ENCODE peak calls at places on chromosome 22, in seven cellular contexts. V, N, A, O, D, K and I are unnamed samples.

GRCh38 chr22:20528405-20528978 is 21.1 kb downstream of the MED15 start:
- DNase-seq in V (no peak), N (no peak), A (no peak), O (no peak), D (no peak), K (no peak), I (no peak)

GRCh38 chr22:36365020-36365411 is 22.8 kb downstream of the MYH9 start:
- DNase-seq in V (peak; percentile 77), N (no peak), A (no peak), O (no peak), D (no peak), K (no peak), I (peak; percentile 95)

GRCh38 chr22:30754971-30755759 is 60.5 kb downstream of the OSBP2 start:
- DNase-seq in V (peak; percentile 85), N (peak; percentile 48), A (no peak), O (no peak), D (peak; percentile 72), K (peak; percentile 61), I (peak; percentile 92)

GRCh38 chr22:31637938-31638618 is 23.9 kb downstream of the PISD start:
- DNase-seq in V (peak; percentile 73), N (peak; percentile 46), A (no peak), O (no peak), D (peak; percentile 47), K (no peak), I (no peak)

GRCh38 chr22:35465109-35465701 is 65.3 kb downstream of the MCM5 start:
- DNase-seq in V (no peak), N (peak; percentile 80), A (no peak), O (no peak), D (peak; percentile 12), K (no peak), I (no peak)

GRCh38 chr22:29665486-29665885 is 54.3 kb upstream of the CABP7 start:
- DNase-seq in V (no peak), N (no peak), A (no peak), O (no peak), D (no peak), K (no peak), I (no peak)

GRCh38 chr22:20486229-20486628 is 9.4 kb downstream of the KLHL22 start:
- DNase-seq in V (no peak), N (no peak), A (no peak), O (no peak), D (no peak), K (no peak), I (no peak)

GRCh38 chr22:23849009-23850006 is 8.4 kb upstream of the SLC2A11 start:
- DNase-seq in V (peak; percentile 89), N (peak; percentile 91), A (peak; percentile 87), O (peak; percentile 85), D (peak; percentile 52), K (peak; percentile 27), I (peak; percentile 63)

GRCh38 chr22:31730344-31730711 is 19.6 kb downstream of the PRR14L start:
- DNase-seq in V (no peak), N (no peak), A (no peak), O (no peak), D (no peak), K (no peak), I (no peak)

GRCh38 chr22:27108425-27109114 is 451.2 kb downstream of the MIAT start:
- DNase-seq in V (no peak), N (peak; percentile 62), A (peak; percentile 71), O (peak; percentile 60), D (peak; percentile 40), K (no peak), I (peak; percentile 45)

GRCh38 chr22:37462983-37463382 is 23.2 kb downstream of the MFNG start:
- DNase-seq in V (no peak), N (no peak), A (no peak), O (no peak), D (no peak), K (no peak), I (peak; percentile 57)

GRCh38 chr22:24146190-24146616 is 35.1 kb upstream of the SUSD2 start:
- DNase-seq in V (peak; percentile 83), N (peak; percentile 57), A (no peak), O (no peak), D (peak; percentile 35), K (no peak), I (peak; percentile 80)

GRCh38 chr22:30857791-30858190 is 110.8 kb downstream of the MORC2 start:
- DNase-seq in V (no peak), N (no peak), A (peak; percentile 33), O (peak; percentile 37), D (no peak), K (no peak), I (no peak)

GRCh38 chr22:31846161-31847115 is 92.6 kb downstream of the DEPDC5 start:
- DNase-seq in V (peak; percentile 51), N (no peak), A (peak; percentile 45), O (no peak), D (no peak), K (no peak), I (peak; percentile 57)

GRCh38 chr22:46547883-46548244 is 10.4 kb upstream of the CELSR1 start:
- DNase-seq in V (no peak), N (peak; percentile 80), A (peak; percentile 84), O (no peak), D (no peak), K (no peak), I (peak; percentile 92)

GRCh38 chr22:19565921-19566598 is 41.9 kb upstream of the CLDN5 start:
- DNase-seq in V (no peak), N (no peak), A (no peak), O (no peak), D (no peak), K (no peak), I (no peak)

GRCh38 chr22:23888615-23889401 is 5.4 kb upstream of the MIF start:
- DNase-seq in V (no peak), N (no peak), A (no peak), O (no peak), D (peak; percentile 38), K (no peak), I (peak; percentile 54)

GRCh38 chr22:40051322-40051721 is 56.6 kb downstream of the FAM83F start:
- DNase-seq in V (no peak), N (no peak), A (no peak), O (no peak), D (no peak), K (no peak), I (no peak)

GRCh38 chr22:47813661-47814060 is 1051.2 kb downstream of the TBC1D22A start:
- DNase-seq in V (no peak), N (no peak), A (no peak), O (no peak), D (no peak), K (no peak), I (no peak)

GRCh38 chr22:24333301-24333700 is 62.7 kb downstream of the SPECC1L start:
- DNase-seq in V (no peak), N (no peak), A (no peak), O (no peak), D (no peak), K (no peak), I (peak; percentile 78)